ENCODE peak calls at places on chromosomes 2 and 18, in seven cellular contexts. N, B, E, W, U, P and I are unnamed samples.

GRCh38 chr2:67079729-67080128 is 317.4 kb upstream of the ETAA1 start:
- DNase-seq in U (no peak), N (no peak), E (no peak), B (no peak), P (no peak), W (no peak), I (no peak)

GRCh38 chr18:42564761-42565160 is 550.7 kb downstream of the RIT2 start:
- DNase-seq in P (no peak), U (no peak), W (peak), N (no peak), E (no peak), B (no peak), I (no peak)

GRCh38 chr2:215832791-215833190 is 180.6 kb downstream of the MREG start:
- DNase-seq in W (no peak), N (no peak), P (no peak), B (no peak), E (no peak), U (no peak), I (no peak)

GRCh38 chr2:28080911-28081310 is 190.4 kb downstream of the BABAM2 start:
- DNase-seq in W (no peak), N (no peak), B (peak), P (no peak), E (peak), U (no peak), I (no peak)

GRCh38 chr2:43464546-43464945 is 131.3 kb downstream of the THADA start:
- DNase-seq in U (no peak), W (no peak), N (no peak), E (no peak), P (no peak), B (peak), I (no peak)

GRCh38 chr2:236603361-236604015 is 33.9 kb downstream of the ACKR3 start:
- DNase-seq in P (no peak), W (no peak), E (no peak), N (no peak), B (no peak), U (no peak), I (no peak)

GRCh38 chr2:104703669-104704068 is 150.2 kb upstream of the POU3F3 start:
- DNase-seq in P (no peak), B (no peak), E (no peak), W (no peak), U (no peak), N (no peak), I (no peak)

GRCh38 chr2:181224866-181225265 is 232.3 kb upstream of the ITGA4 start:
- DNase-seq in P (no peak), U (no peak), B (no peak), N (no peak), W (no peak), E (no peak), I (no peak)

GRCh38 chr2:172226244-172227061 is 123.8 kb upstream of the DLX2 start:
- DNase-seq in N (peak), B (no peak), U (no peak), E (no peak), P (no peak), W (no peak), I (no peak)

GRCh38 chr2:31081497-31081896 is 56.7 kb downstream of the GALNT14 start:
- DNase-seq in U (no peak), E (no peak), N (no peak), P (no peak), W (no peak), B (no peak), I (no peak)

GRCh38 chr2:189555243-189555642 is 25.3 kb downstream of the SLC40A1 start:
- DNase-seq in U (no peak), N (no peak), B (no peak), P (no peak), E (no peak), W (no peak), I (no peak)

GRCh38 chr2:219512524-219513216 is 1.6 kb upstream of the ASIC4 start:
- DNase-seq in U (no peak), B (no peak), P (no peak), E (peak), N (no peak), W (peak), I (no peak)

GRCh38 chr2:209496586-209496982 is 72.7 kb downstream of the MAP2 start:
- DNase-seq in U (no peak), N (no peak), P (no peak), W (no peak), E (no peak), B (peak), I (no peak)

GRCh38 chr2:135279209-135279608 is 227.1 kb downstream of the RAB3GAP1 start:
- DNase-seq in B (no peak), W (no peak), N (no peak), P (no peak), E (no peak), U (no peak), I (no peak)

GRCh38 chr2:96157649-96158553 is 12.7 kb upstream of the DUSP2 start:
- DNase-seq in B (no peak), E (peak), U (no peak), W (no peak), P (no peak), N (no peak), I (no peak)

GRCh38 chr2:235595420-235596010 is 101.7 kb downstream of the AGAP1 start:
- DNase-seq in B (peak), W (peak), E (peak), U (peak), N (peak), P (peak), I (peak)

GRCh38 chr2:213868526-213868925 is 542.3 kb upstream of the VWC2L start:
- DNase-seq in W (no peak), E (no peak), N (no peak), P (no peak), U (no peak), B (no peak), I (no peak)

GRCh38 chr18:74994502-74995403 is 214.2 kb downstream of the PTGR3 start:
- DNase-seq in E (peak), N (no peak), P (no peak), U (no peak), B (peak), W (no peak), I (peak)

GRCh38 chr2:127196998-127197397 is 23.1 kb downstream of the CYP27C1 start:
- DNase-seq in U (no peak), E (no peak), P (no peak), B (no peak), W (peak), N (no peak), I (peak)

GRCh38 chr18:55385770-55386169 is 202.2 kb downstream of the TCF4 start:
- DNase-seq in B (no peak), E (no peak), W (no peak), N (no peak), P (no peak), U (no peak), I (no peak)

GRCh38 chr2:179139506-179139905 is 89.6 kb upstream of the CCDC141 start:
- DNase-seq in N (no peak), E (no peak), U (no peak), W (no peak), B (no peak), P (no peak), I (no peak)

GRCh38 chr18:31651369-31651768 is 33.0 kb downstream of the B4GALT6 start:
- DNase-seq in U (no peak), N (no peak), P (no peak), B (no peak), E (no peak), W (no peak), I (peak)

GRCh38 chr2:30425326-30425725 is 21.7 kb upstream of the LCLAT1 start:
- DNase-seq in P (no peak), E (no peak), U (no peak), W (no peak), N (no peak), B (no peak), I (no peak)

GRCh38 chr2:79861059-79861374 is 348.2 kb downstream of the CTNNA2 start:
- DNase-seq in B (no peak), W (no peak), E (no peak), N (no peak), U (no peak), P (no peak), I (peak)

GRCh38 chr18:76145968-76146367 is 349.1 kb downstream of the ZNF516 start:
- DNase-seq in E (no peak), B (no peak), P (no peak), W (no peak), U (no peak), N (no peak), I (no peak)

GRCh38 chr2:85797959-85798358 is 44.2 kb downstream of the ATOH8 start:
- DNase-seq in N (no peak), U (no peak), E (peak), W (peak), B (peak), P (no peak), I (peak)

GRCh38 chr18:62325806-62326645 is 916 bp downstream of the TNFRSF11A start:
- DNase-seq in E (peak), B (peak), W (peak), N (no peak), U (no peak), P (no peak), I (peak)

GRCh38 chr18:2997846-2998599 is 14.9 kb downstream of the LPIN2 start:
- DNase-seq in N (no peak), U (no peak), P (no peak), W (no peak), B (no peak), E (no peak), I (no peak)

GRCh38 chr2:121294881-121295840 is 10.2 kb upstream of the TFCP2L1 start:
- DNase-seq in N (no peak), E (no peak), W (no peak), U (no peak), P (no peak), B (no peak), I (no peak)

GRCh38 chr2:37610638-37611289 is 60.7 kb downstream of the CDC42EP3 start:
- DNase-seq in U (no peak), W (no peak), B (no peak), P (no peak), N (no peak), E (no peak), I (no peak)
- H3K27ac ChIP-seq in U (no peak), W (no peak), B (no peak), P (no peak), N (no peak), E (no peak), I (no peak)

GRCh38 chr2:5894355-5894754 is 202.2 kb downstream of the SOX11 start:
- DNase-seq in N (no peak), W (no peak), U (no peak), B (no peak), E (no peak), P (peak), I (no peak)
- H3K9ac ChIP-seq in N (no peak), W (no peak), U (no peak), B (no peak), E (no peak), P (no peak), I (no peak)

DNA sequence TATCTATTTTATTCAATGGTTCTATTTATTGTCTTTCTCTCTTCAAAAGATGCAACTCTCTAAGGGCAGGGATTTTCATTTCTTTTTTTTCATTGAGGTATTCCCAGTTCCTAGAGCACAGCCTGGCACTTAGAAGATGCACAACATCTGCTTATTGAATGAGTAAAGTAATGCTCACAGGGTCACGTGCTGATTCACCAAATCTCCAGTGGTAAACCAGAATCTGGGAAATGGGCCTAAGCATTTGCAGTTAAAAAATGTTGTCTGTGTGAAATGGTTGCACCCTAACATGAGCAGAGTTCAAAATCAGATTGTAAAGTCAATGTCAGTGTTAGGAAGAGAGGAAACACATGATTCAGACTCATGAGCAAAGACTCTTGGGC is 15.8 kb downstream of the SLC8A1 start:
- DNase-seq in W (no peak), P (no peak), U (no peak), N (no peak), E (no peak), B (no peak), I (no peak)
- H3K27ac ChIP-seq in W (no peak), P (no peak), U (no peak), N (no peak), E (no peak), B (peak), I (no peak)

GRCh38 chr2:25617948-25618646 is 55.3 kb downstream of the DTNB start:
- DNase-seq in N (no peak), U (no peak), P (no peak), W (no peak), E (no peak), B (peak), I (no peak)
- H3K9ac ChIP-seq in N (no peak), U (no peak), P (no peak), W (no peak), E (no peak), B (no peak), I (no peak)

GRCh38 chr18:60894254-60894945 is 438.8 kb upstream of the CDH20 start:
- DNase-seq in N (no peak), W (no peak), E (no peak), B (no peak), P (no peak), U (no peak), I (no peak)
- H3K27ac ChIP-seq in N (no peak), W (no peak), E (no peak), B (no peak), P (no peak), U (no peak), I (no peak)